ENCODE peak calls at places on chromosomes 12 and 14, in seven cellular contexts. One of them, this sample, is unnamed.

GRCh38 chr12:24948452-24948815 is 467 bp downstream of the BCAT1 start:
- DNase-seq in right cardiac atrium: no peak
- DNase-seq in RWPE2: no peak
- DNase-seq in MM.1S: peak; percentile 49
- DNase-seq in CD8-positive, alpha-beta memory T cell: no peak
- DNase-seq in GM23338: peak; percentile 62
- DNase-seq in ovary: peak; percentile 23
- DNase-seq in this sample: no peak

GRCh38 chr14:77026930-77027537 is 1.5 kb downstream of the IRF2BPL start:
- DNase-seq in right cardiac atrium: peak; percentile 55
- DNase-seq in RWPE2: no peak
- DNase-seq in MM.1S: no peak
- DNase-seq in CD8-positive, alpha-beta memory T cell: peak; percentile 44
- DNase-seq in GM23338: peak; percentile 55
- DNase-seq in ovary: peak; percentile 65
- DNase-seq in this sample: no peak

GRCh38 chr14:73232984-73233383 is 4.3 kb upstream of the PAPLN start:
- DNase-seq in right cardiac atrium: no peak
- DNase-seq in RWPE2: no peak
- DNase-seq in MM.1S: no peak
- DNase-seq in CD8-positive, alpha-beta memory T cell: no peak
- DNase-seq in GM23338: no peak
- DNase-seq in ovary: no peak
- DNase-seq in this sample: no peak

GRCh38 chr14:24838945-24839616 is 205.1 kb upstream of the GZMB start:
- DNase-seq in right cardiac atrium: no peak
- DNase-seq in RWPE2: no peak
- DNase-seq in MM.1S: no peak
- DNase-seq in CD8-positive, alpha-beta memory T cell: no peak
- DNase-seq in GM23338: no peak
- DNase-seq in ovary: no peak
- DNase-seq in this sample: no peak

GRCh38 chr12:112796067-112796466 is 4.5 kb downstream of the RPH3A start:
- DNase-seq in right cardiac atrium: no peak
- DNase-seq in RWPE2: no peak
- DNase-seq in MM.1S: no peak
- DNase-seq in CD8-positive, alpha-beta memory T cell: no peak
- DNase-seq in GM23338: peak; percentile 44
- DNase-seq in ovary: no peak
- DNase-seq in this sample: no peak

GRCh38 chr12:24535334-24536019 is 413.4 kb downstream of the BCAT1 start:
- DNase-seq in right cardiac atrium: no peak
- DNase-seq in RWPE2: no peak
- DNase-seq in MM.1S: no peak
- DNase-seq in CD8-positive, alpha-beta memory T cell: no peak
- DNase-seq in GM23338: no peak
- DNase-seq in ovary: no peak
- DNase-seq in this sample: no peak

GRCh38 chr12:68610435-68611093 is at the start of gene RAP1B:
- DNase-seq in right cardiac atrium: peak; percentile 91
- DNase-seq in RWPE2: peak; percentile 79
- DNase-seq in MM.1S: peak; percentile 95
- DNase-seq in CD8-positive, alpha-beta memory T cell: peak; percentile 85
- DNase-seq in GM23338: peak; percentile 88
- DNase-seq in ovary: peak; percentile 92
- DNase-seq in this sample: peak; percentile 63

GRCh38 chr14:99035712-99036593 is 236.0 kb downstream of the BCL11B start:
- DNase-seq in right cardiac atrium: peak; percentile 92
- DNase-seq in RWPE2: peak; percentile 98
- DNase-seq in MM.1S: no peak
- DNase-seq in CD8-positive, alpha-beta memory T cell: no peak
- DNase-seq in GM23338: peak; percentile 82
- DNase-seq in ovary: peak; percentile 67
- DNase-seq in this sample: no peak

GRCh38 chr12:100197486-100197885 is 3.1 kb upstream of the ACTR6 start:
- DNase-seq in right cardiac atrium: no peak
- DNase-seq in RWPE2: no peak
- DNase-seq in MM.1S: no peak
- DNase-seq in CD8-positive, alpha-beta memory T cell: no peak
- DNase-seq in GM23338: no peak
- DNase-seq in ovary: no peak
- DNase-seq in this sample: no peak

GRCh38 chr12:124941170-124941527 is 26.7 kb upstream of the UBC start:
- DNase-seq in right cardiac atrium: no peak
- DNase-seq in RWPE2: no peak
- DNase-seq in MM.1S: no peak
- DNase-seq in CD8-positive, alpha-beta memory T cell: no peak
- DNase-seq in GM23338: no peak
- DNase-seq in ovary: no peak
- DNase-seq in this sample: no peak
- H3K4me3 ChIP-seq in right cardiac atrium: no peak overlapping the region
- H3K4me3 ChIP-seq in RWPE2: peak overlapping the region; percentile 33
- H3K4me3 ChIP-seq in MM.1S: peak overlapping the region; percentile 71
- H3K4me3 ChIP-seq in CD8-positive, alpha-beta memory T cell: peak overlapping the region; percentile 72
- H3K4me3 ChIP-seq in GM23338: peak overlapping the region; percentile 53
- H3K4me3 ChIP-seq in ovary: no peak overlapping the region
- H3K4me3 ChIP-seq in this sample: no peak overlapping the region

GRCh38 chr12:22230280-22230794 is 104.2 kb downstream of the ST8SIA1 start:
- DNase-seq in right cardiac atrium: no peak
- DNase-seq in RWPE2: no peak
- DNase-seq in MM.1S: no peak
- DNase-seq in CD8-positive, alpha-beta memory T cell: no peak
- DNase-seq in GM23338: no peak
- DNase-seq in ovary: no peak
- DNase-seq in this sample: no peak

GRCh38 chr12:22231078-22231477 is 103.4 kb downstream of the ST8SIA1 start:
- DNase-seq in right cardiac atrium: no peak
- DNase-seq in RWPE2: no peak
- DNase-seq in MM.1S: no peak
- DNase-seq in CD8-positive, alpha-beta memory T cell: no peak
- DNase-seq in GM23338: no peak
- DNase-seq in ovary: no peak
- DNase-seq in this sample: no peak

GRCh38 chr12:22228022-22228875 is 106.3 kb downstream of the ST8SIA1 start:
- DNase-seq in right cardiac atrium: no peak
- DNase-seq in RWPE2: no peak
- DNase-seq in MM.1S: no peak
- DNase-seq in CD8-positive, alpha-beta memory T cell: no peak
- DNase-seq in GM23338: no peak
- DNase-seq in ovary: no peak
- DNase-seq in this sample: no peak

GRCh38 chr12:22231836-22232235 is 102.7 kb downstream of the ST8SIA1 start:
- DNase-seq in right cardiac atrium: no peak
- DNase-seq in RWPE2: no peak
- DNase-seq in MM.1S: no peak
- DNase-seq in CD8-positive, alpha-beta memory T cell: no peak
- DNase-seq in GM23338: peak; percentile 56
- DNase-seq in ovary: no peak
- DNase-seq in this sample: peak; percentile 20

GRCh38 chr12:22229652-22230279 is 104.7 kb downstream of the ST8SIA1 start:
- DNase-seq in right cardiac atrium: no peak
- DNase-seq in RWPE2: no peak
- DNase-seq in MM.1S: no peak
- DNase-seq in CD8-positive, alpha-beta memory T cell: no peak
- DNase-seq in GM23338: no peak
- DNase-seq in ovary: no peak
- DNase-seq in this sample: no peak
- H3K27ac ChIP-seq in right cardiac atrium: no peak overlapping the region
- H3K27ac ChIP-seq in RWPE2: no peak overlapping the region
- H3K27ac ChIP-seq in MM.1S: no peak overlapping the region
- H3K27ac ChIP-seq in CD8-positive, alpha-beta memory T cell: no peak overlapping the region
- H3K27ac ChIP-seq in GM23338: no peak overlapping the region
- H3K27ac ChIP-seq in ovary: no peak overlapping the region
- H3K27ac ChIP-seq in this sample: no peak overlapping the region

GRCh38 chr12:116183741-116184141 is 93.8 kb downstream of the MED13L start:
- DNase-seq in right cardiac atrium: no peak
- DNase-seq in RWPE2: no peak
- DNase-seq in MM.1S: no peak
- DNase-seq in CD8-positive, alpha-beta memory T cell: no peak
- DNase-seq in GM23338: no peak
- DNase-seq in ovary: no peak
- DNase-seq in this sample: no peak

GRCh38 chr12:116179384-116179783 is 98.1 kb downstream of the MED13L start:
- DNase-seq in right cardiac atrium: no peak
- DNase-seq in RWPE2: no peak
- DNase-seq in MM.1S: no peak
- DNase-seq in CD8-positive, alpha-beta memory T cell: no peak
- DNase-seq in GM23338: no peak
- DNase-seq in ovary: no peak
- DNase-seq in this sample: no peak

GRCh38 chr12:116184766-116185165 is 92.7 kb downstream of the MED13L start:
- DNase-seq in right cardiac atrium: no peak
- DNase-seq in RWPE2: no peak
- DNase-seq in MM.1S: no peak
- DNase-seq in CD8-positive, alpha-beta memory T cell: no peak
- DNase-seq in GM23338: no peak
- DNase-seq in ovary: no peak
- DNase-seq in this sample: no peak

GRCh38 chr12:116180448-116180847 is 97.0 kb downstream of the MED13L start:
- DNase-seq in right cardiac atrium: no peak
- DNase-seq in RWPE2: no peak
- DNase-seq in MM.1S: no peak
- DNase-seq in CD8-positive, alpha-beta memory T cell: no peak
- DNase-seq in GM23338: no peak
- DNase-seq in ovary: no peak
- DNase-seq in this sample: no peak

DNA sequence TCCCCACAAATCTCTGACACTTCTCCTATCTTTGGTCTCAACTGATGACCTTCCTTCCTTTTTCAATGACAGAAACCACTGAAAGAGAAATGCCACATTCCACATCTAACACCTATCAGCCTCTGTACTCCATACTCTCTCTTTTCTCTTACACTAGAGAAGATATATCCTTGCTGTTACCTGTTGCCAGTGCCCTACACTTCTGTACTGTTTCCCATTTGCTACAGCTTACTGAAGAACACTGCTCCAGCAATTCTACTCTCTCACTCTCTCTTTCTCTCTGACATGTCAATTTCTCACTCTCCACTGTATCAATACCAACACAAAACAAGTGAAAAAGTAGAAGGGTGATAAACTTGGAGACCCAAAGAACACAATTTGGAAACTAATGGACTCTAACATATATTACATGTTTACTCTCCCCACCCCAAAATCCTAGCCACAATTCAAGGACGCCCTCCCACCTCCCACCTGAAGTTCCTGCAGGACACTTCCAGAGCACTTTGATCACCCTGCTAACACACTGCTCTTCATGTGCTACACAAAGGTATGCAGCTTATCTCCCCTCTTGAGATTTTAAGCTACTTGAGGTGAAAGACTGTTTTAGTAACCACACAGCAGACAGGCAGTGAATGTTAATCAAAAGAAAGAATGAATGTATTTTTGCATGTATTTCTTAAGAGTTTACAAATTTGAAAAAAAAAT is 95.0 kb downstream of the MED13L start:
- DNase-seq in right cardiac atrium: no peak
- DNase-seq in RWPE2: no peak
- DNase-seq in MM.1S: no peak
- DNase-seq in CD8-positive, alpha-beta memory T cell: no peak
- DNase-seq in GM23338: no peak
- DNase-seq in ovary: no peak
- DNase-seq in this sample: no peak
- H3K4me1 ChIP-seq in right cardiac atrium: peaks cover 4% of the 10 kb centered on the region
- H3K4me1 ChIP-seq in RWPE2: peaks cover 9% of the 10 kb centered on the region
- H3K4me1 ChIP-seq in MM.1S: no peaks in the 10 kb centered on the region
- H3K4me1 ChIP-seq in CD8-positive, alpha-beta memory T cell: peaks cover 19% of the 10 kb centered on the region
- H3K4me1 ChIP-seq in GM23338: no peaks in the 10 kb centered on the region
- H3K4me1 ChIP-seq in ovary: peaks cover 8% of the 10 kb centered on the region
- H3K4me1 ChIP-seq in this sample: no peaks in the 10 kb centered on the region

GRCh38 chr12:6833189-6833890 is 5.1 kb downstream of the P3H3 start:
- DNase-seq in right cardiac atrium: no peak
- DNase-seq in RWPE2: no peak
- DNase-seq in MM.1S: no peak
- DNase-seq in CD8-positive, alpha-beta memory T cell: no peak
- DNase-seq in GM23338: no peak
- DNase-seq in ovary: peak; percentile 34
- DNase-seq in this sample: no peak

GRCh38 chr12:6832125-6832524 is 3.9 kb downstream of the P3H3 start:
- DNase-seq in right cardiac atrium: no peak
- DNase-seq in RWPE2: no peak
- DNase-seq in MM.1S: no peak
- DNase-seq in CD8-positive, alpha-beta memory T cell: no peak
- DNase-seq in GM23338: no peak
- DNase-seq in ovary: no peak
- DNase-seq in this sample: no peak

GRCh38 chr12:6836851-6837250 is 3.9 kb upstream of the GNB3 start:
- DNase-seq in right cardiac atrium: no peak
- DNase-seq in RWPE2: no peak
- DNase-seq in MM.1S: no peak
- DNase-seq in CD8-positive, alpha-beta memory T cell: no peak
- DNase-seq in GM23338: no peak
- DNase-seq in ovary: no peak
- DNase-seq in this sample: no peak

GRCh38 chr12:6834873-6835272 is 5.9 kb upstream of the GNB3 start:
- DNase-seq in right cardiac atrium: no peak
- DNase-seq in RWPE2: no peak
- DNase-seq in MM.1S: no peak
- DNase-seq in CD8-positive, alpha-beta memory T cell: no peak
- DNase-seq in GM23338: no peak
- DNase-seq in ovary: no peak
- DNase-seq in this sample: no peak

DNA sequence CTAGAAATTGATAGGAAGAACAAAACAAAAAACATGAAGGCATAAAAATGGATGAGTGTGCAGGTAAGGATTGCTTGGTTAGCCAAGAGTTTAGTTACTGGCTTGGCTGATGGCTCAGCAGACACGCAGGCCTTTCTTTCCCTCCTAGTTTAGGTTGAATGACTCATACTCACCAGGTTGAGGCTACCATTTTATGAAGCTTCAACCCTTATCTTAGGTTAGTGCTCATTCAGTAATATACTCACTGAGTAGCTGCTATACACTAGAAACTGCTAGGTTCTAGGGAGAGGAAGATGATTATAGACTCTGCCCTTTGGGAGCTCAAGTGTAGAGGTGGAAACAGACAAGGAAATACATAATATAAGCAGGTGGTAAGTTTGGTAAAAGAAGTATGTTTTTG is 6.0 kb downstream of the P3H3 start:
- DNase-seq in right cardiac atrium: no peak
- DNase-seq in RWPE2: no peak
- DNase-seq in MM.1S: no peak
- DNase-seq in CD8-positive, alpha-beta memory T cell: no peak
- DNase-seq in GM23338: no peak
- DNase-seq in ovary: no peak
- DNase-seq in this sample: no peak
- H3K4me3 ChIP-seq in right cardiac atrium: peak overlapping the region; percentile 2
- H3K4me3 ChIP-seq in RWPE2: no peak overlapping the region
- H3K4me3 ChIP-seq in MM.1S: no peak overlapping the region
- H3K4me3 ChIP-seq in CD8-positive, alpha-beta memory T cell: no peak overlapping the region
- H3K4me3 ChIP-seq in GM23338: no peak overlapping the region
- H3K4me3 ChIP-seq in ovary: no peak overlapping the region
- H3K4me3 ChIP-seq in this sample: no peak overlapping the region

DNA sequence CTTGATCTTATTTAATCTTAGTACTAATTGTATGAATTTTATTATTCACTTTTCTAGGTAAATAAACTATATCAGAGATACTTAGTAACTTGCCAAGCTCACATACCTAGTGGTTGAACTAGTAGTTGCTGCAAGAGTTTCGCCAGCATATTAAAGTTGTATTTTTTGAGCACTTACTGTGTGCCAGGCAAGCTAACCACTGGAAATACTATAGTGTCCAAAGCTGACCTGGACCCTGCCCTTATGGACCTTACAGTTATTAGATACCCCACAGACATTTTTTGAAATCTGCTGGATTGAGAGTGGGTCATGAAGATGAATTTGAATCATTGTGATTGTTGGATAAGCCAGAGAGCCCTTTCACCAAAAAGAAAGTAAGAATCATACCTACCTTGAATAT is 125.0 kb downstream of the RAD51B start:
- DNase-seq in right cardiac atrium: no peak
- DNase-seq in RWPE2: no peak
- DNase-seq in MM.1S: no peak
- DNase-seq in CD8-positive, alpha-beta memory T cell: no peak
- DNase-seq in GM23338: no peak
- DNase-seq in ovary: no peak
- DNase-seq in this sample: no peak
- H3K27ac ChIP-seq in right cardiac atrium: no peak overlapping the region
- H3K27ac ChIP-seq in RWPE2: peak overlapping the region; percentile 27
- H3K27ac ChIP-seq in MM.1S: no peak overlapping the region
- H3K27ac ChIP-seq in CD8-positive, alpha-beta memory T cell: no peak overlapping the region
- H3K27ac ChIP-seq in GM23338: no peak overlapping the region
- H3K27ac ChIP-seq in ovary: peak overlapping the region; percentile 49
- H3K27ac ChIP-seq in this sample: no peak overlapping the region

This sample was measured in iPS DF 6.9.